ENCODE peak calls at places on chromosome 9, in four cellular contexts. P is stimulated activated CD4-positive, alpha-beta T cell treated with anti-CD3 and anti-CD28 coated beads, Interleukin-1b, Interleukin-23, amount 100 ng/mL, for 24 hours; E is fibroblast of lung; R is T-helper 9 cell. O is an unnamed sample.

GRCh38 chr9:74817281-74818181 is 70.2 kb downstream of the TRPM6 start:
- DNase-seq in P (no peak), E (no peak), R (no peak), O (no peak)

GRCh38 chr9:19876569-19877316 is 87.9 kb upstream of the SLC24A2 start:
- DNase-seq in P (no peak), E (no peak), R (no peak), O (no peak)

GRCh38 chr9:36078047-36078446 is 41.3 kb downstream of the RECK start:
- DNase-seq in P (no peak), E (no peak), R (no peak), O (no peak)

GRCh38 chr9:113479150-113479761 is 15.7 kb downstream of the RGS3 start:
- DNase-seq in P (no peak), E (no peak), R (no peak), O (no peak)

GRCh38 chr9:127065592-127065991 is 56.8 kb downstream of the ANGPTL2 start:
- DNase-seq in P (no peak), E (peak; percentile 62), R (no peak), O (peak; percentile 94)

GRCh38 chr9:127754099-127754760 is 19.1 kb upstream of the TOR2A start:
- DNase-seq in P (no peak), E (peak; percentile 16), R (no peak), O (no peak)

GRCh38 chr9:78578016-78578555 is 281.2 kb downstream of the PSAT1 start:
- DNase-seq in P (no peak), E (no peak), R (no peak), O (no peak)

GRCh38 chr9:135584371-135584770 is 22.8 kb downstream of the PAEP start:
- DNase-seq in P (no peak), E (no peak), R (no peak), O (no peak)

GRCh38 chr9:34372598-34373011 is 4.1 kb downstream of the MYORG start:
- DNase-seq in P (no peak), E (no peak), R (no peak), O (no peak)

GRCh38 chr9:95809686-95810085 is 65.8 kb upstream of the ERCC6L2 start:
- DNase-seq in P (no peak), E (no peak), R (no peak), O (no peak)

GRCh38 chr9:23851024-23851629 is 25.1 kb upstream of the ELAVL2 start:
- DNase-seq in P (no peak), E (peak; percentile 25), R (no peak), O (no peak)

GRCh38 chr9:88694625-88695024 is 159.6 kb downstream of the NXNL2 start:
- DNase-seq in P (no peak), E (peak; percentile 81), R (no peak), O (peak; percentile 28)

GRCh38 chr9:129549139-129549538 is 71.8 kb downstream of the C9orf50 start:
- DNase-seq in P (no peak), E (no peak), R (no peak), O (no peak)

GRCh38 chr9:88587182-88587581 is 52.2 kb downstream of the NXNL2 start:
- DNase-seq in P (no peak), E (no peak), R (no peak), O (peak; percentile 26)

GRCh38 chr9:68705636-68706578 is 867 bp downstream of the PIP5K1B start:
- DNase-seq in P (no peak), E (peak; percentile 6), R (no peak), O (peak; percentile 8)

GRCh38 chr9:122579874-122580273 is 3.3 kb downstream of the OR1L8 start:
- DNase-seq in P (no peak), E (no peak), R (no peak), O (no peak)

GRCh38 chr9:95268681-95269080 is 48.8 kb downstream of the FANCC start:
- DNase-seq in P (no peak), E (peak; percentile 27), R (no peak), O (peak; percentile 53)

GRCh38 chr9:133344071-133344470 is 3.9 kb downstream of the MED22 start:
- DNase-seq in P (no peak), E (no peak), R (no peak), O (no peak)

GRCh38 chr9:74887041-74887980 is at the start of gene TRPM6:
- DNase-seq in P (peak; percentile 21), E (peak; percentile 76), R (peak; percentile 13), O (peak; percentile 75)

GRCh38 chr9:120018550-120018949 is 561.4 kb downstream of the CDK5RAP2 start:
- DNase-seq in P (no peak), E (no peak), R (no peak), O (no peak)

GRCh38 chr9:98419260-98419603 is 163.8 kb upstream of the TBC1D2 start:
- DNase-seq in P (no peak), E (no peak), R (no peak), O (no peak)

GRCh38 chr9:109996936-109997580 is 210.9 kb downstream of the C9orf152 start:
- DNase-seq in P (no peak), E (no peak), R (no peak), O (no peak)

GRCh38 chr9:93096131-93096802 is at the start of gene CARD19:
- DNase-seq in P (peak; percentile 43), E (peak; percentile 50), R (peak; percentile 51), O (peak; percentile 24)

GRCh38 chr9:137482094-137482781 is 23.1 kb upstream of the NSMF start:
- DNase-seq in P (no peak), E (peak; percentile 83), R (no peak), O (peak; percentile 76)

GRCh38 chr9:6584881-6585597 is 60.5 kb downstream of the GLDC start:
- DNase-seq in P (no peak), E (peak; percentile 36), R (no peak), O (peak; percentile 60)

GRCh38 chr9:137382728-137383452 is 40.1 kb downstream of the EXD3 start:
- DNase-seq in P (no peak), E (no peak), R (no peak), O (no peak)

GRCh38 chr9:116048072-116048471 is 105.5 kb upstream of the PAPPA start:
- DNase-seq in P (no peak), E (no peak), R (no peak), O (no peak)

GRCh38 chr9:26043431-26043830 is 365.2 kb upstream of the TUSC1 start:
- DNase-seq in P (no peak), E (no peak), R (no peak), O (no peak)

GRCh38 chr9:2210201-2210600 is 195.1 kb downstream of the SMARCA2 start:
- DNase-seq in P (no peak), E (no peak), R (no peak), O (peak; percentile 63)

GRCh38 chr9:101512116-101512515 is 21.5 kb upstream of the RNF20 start:
- DNase-seq in P (no peak), E (no peak), R (no peak), O (no peak)

GRCh38 chr9:124122321-124122720 is 110.8 kb downstream of the LHX2 start:
- DNase-seq in P (no peak), E (peak; percentile 25), R (no peak), O (no peak)

GRCh38 chr9:16484744-16485143 is 385.7 kb downstream of the BNC2 start:
- DNase-seq in P (no peak), E (peak; percentile 78), R (no peak), O (peak; percentile 53)

GRCh38 chr9:22002038-22002437 is 7.1 kb downstream of the CDKN2B start:
- DNase-seq in P (no peak), E (no peak), R (no peak), O (no peak)

O was measured in cardiac fibroblast.